ENCODE peak calls at places on chromosomes 4 and X, in seven cellular contexts. One of them, this sample, is unnamed.

GRCh38 chr4:107825072-107825789 is 499 bp downstream of the SGMS2 start:
- DNase-seq in fibroblast of lung: peak
- DNase-seq in HCT116: no peak
- DNase-seq in sigmoid colon: peak
- DNase-seq in CD8-positive, alpha-beta T cell: no peak
- DNase-seq in endodermal cell: peak
- DNase-seq in stomach: peak
- DNase-seq in this sample: no peak

GRCh38 chr4:147824316-147824715 is 92.4 kb downstream of the ARHGAP10 start:
- DNase-seq in sigmoid colon: no peak
- DNase-seq in endodermal cell: no peak
- DNase-seq in CD8-positive, alpha-beta T cell: no peak
- DNase-seq in HCT116: no peak
- DNase-seq in stomach: no peak
- DNase-seq in fibroblast of lung: no peak
- DNase-seq in this sample: no peak

GRCh38 chrX:9227276-9227675 is 193.3 kb upstream of the FAM9B start:
- DNase-seq in CD8-positive, alpha-beta T cell: no peak
- DNase-seq in endodermal cell: no peak
- DNase-seq in sigmoid colon: no peak
- DNase-seq in fibroblast of lung: peak
- DNase-seq in stomach: no peak
- DNase-seq in HCT116: no peak
- DNase-seq in this sample: no peak

GRCh38 chrX:30219372-30219771 is 4.0 kb downstream of the MAGEB2 start:
- DNase-seq in endodermal cell: peak
- DNase-seq in stomach: no peak
- DNase-seq in fibroblast of lung: no peak
- DNase-seq in CD8-positive, alpha-beta T cell: no peak
- DNase-seq in sigmoid colon: no peak
- DNase-seq in HCT116: no peak
- DNase-seq in this sample: no peak

GRCh38 chr4:151099226-151099975 is at the start of gene RPS3A:
- DNase-seq in endodermal cell: peak
- DNase-seq in sigmoid colon: peak
- DNase-seq in stomach: peak
- DNase-seq in HCT116: peak
- DNase-seq in CD8-positive, alpha-beta T cell: peak
- DNase-seq in fibroblast of lung: peak
- DNase-seq in this sample: peak

GRCh38 chr4:185849543-185850185 is 37.7 kb upstream of the SORBS2 start:
- DNase-seq in sigmoid colon: no peak
- DNase-seq in stomach: no peak
- DNase-seq in CD8-positive, alpha-beta T cell: no peak
- DNase-seq in fibroblast of lung: no peak
- DNase-seq in HCT116: no peak
- DNase-seq in endodermal cell: no peak
- DNase-seq in this sample: no peak

GRCh38 chrX:28847423-28847822 is 260.2 kb downstream of the IL1RAPL1 start:
- DNase-seq in sigmoid colon: peak
- DNase-seq in CD8-positive, alpha-beta T cell: no peak
- DNase-seq in stomach: no peak
- DNase-seq in HCT116: peak
- DNase-seq in fibroblast of lung: peak
- DNase-seq in endodermal cell: peak
- DNase-seq in this sample: no peak

GRCh38 chr4:6343950-6344408 is 74.3 kb downstream of the WFS1 start:
- DNase-seq in sigmoid colon: no peak
- DNase-seq in fibroblast of lung: peak
- DNase-seq in endodermal cell: peak
- DNase-seq in CD8-positive, alpha-beta T cell: no peak
- DNase-seq in stomach: peak
- DNase-seq in HCT116: peak
- DNase-seq in this sample: no peak

GRCh38 chr4:188399834-188400233 is 260.6 kb downstream of the TRIML1 start:
- DNase-seq in fibroblast of lung: no peak
- DNase-seq in stomach: no peak
- DNase-seq in sigmoid colon: no peak
- DNase-seq in CD8-positive, alpha-beta T cell: no peak
- DNase-seq in HCT116: no peak
- DNase-seq in endodermal cell: peak
- DNase-seq in this sample: no peak

GRCh38 chr4:38092701-38093100 is 132.5 kb downstream of the PTTG2 start:
- DNase-seq in CD8-positive, alpha-beta T cell: no peak
- DNase-seq in HCT116: no peak
- DNase-seq in fibroblast of lung: peak
- DNase-seq in stomach: no peak
- DNase-seq in endodermal cell: no peak
- DNase-seq in sigmoid colon: no peak
- DNase-seq in this sample: no peak

GRCh38 chr4:184802203-184803015 is 23.4 kb downstream of the ACSL1 start:
- DNase-seq in sigmoid colon: no peak
- DNase-seq in fibroblast of lung: peak
- DNase-seq in endodermal cell: no peak
- DNase-seq in HCT116: no peak
- DNase-seq in stomach: no peak
- DNase-seq in CD8-positive, alpha-beta T cell: no peak
- DNase-seq in this sample: no peak

GRCh38 chr4:1357356-1358248 is 10.6 kb downstream of the UVSSA start:
- DNase-seq in sigmoid colon: no peak
- DNase-seq in fibroblast of lung: no peak
- DNase-seq in HCT116: no peak
- DNase-seq in CD8-positive, alpha-beta T cell: no peak
- DNase-seq in stomach: no peak
- DNase-seq in endodermal cell: no peak
- DNase-seq in this sample: no peak

GRCh38 chr4:152719856-152720556 is 40.2 kb upstream of the TMEM154 start:
- DNase-seq in stomach: no peak
- DNase-seq in endodermal cell: no peak
- DNase-seq in CD8-positive, alpha-beta T cell: no peak
- DNase-seq in fibroblast of lung: no peak
- DNase-seq in HCT116: no peak
- DNase-seq in sigmoid colon: no peak
- DNase-seq in this sample: no peak

GRCh38 chrX:113400193-113400704 is 559.6 kb upstream of the AMOT start:
- DNase-seq in fibroblast of lung: peak
- DNase-seq in stomach: no peak
- DNase-seq in CD8-positive, alpha-beta T cell: no peak
- DNase-seq in sigmoid colon: no peak
- DNase-seq in endodermal cell: peak
- DNase-seq in HCT116: peak
- DNase-seq in this sample: no peak

GRCh38 chr4:109873791-109874514 is 26.0 kb downstream of the LRIT3 start:
- DNase-seq in fibroblast of lung: peak
- DNase-seq in CD8-positive, alpha-beta T cell: no peak
- DNase-seq in endodermal cell: no peak
- DNase-seq in HCT116: peak
- DNase-seq in stomach: no peak
- DNase-seq in sigmoid colon: no peak
- DNase-seq in this sample: no peak

GRCh38 chr4:154424810-154425484 is 66.7 kb downstream of the DCHS2 start:
- DNase-seq in stomach: no peak
- DNase-seq in sigmoid colon: no peak
- DNase-seq in fibroblast of lung: no peak
- DNase-seq in endodermal cell: no peak
- DNase-seq in HCT116: no peak
- DNase-seq in CD8-positive, alpha-beta T cell: no peak
- DNase-seq in this sample: no peak

GRCh38 chrX:38959736-38960534 is 158.7 kb downstream of the MID1IP1 start:
- DNase-seq in HCT116: no peak
- DNase-seq in endodermal cell: no peak
- DNase-seq in fibroblast of lung: no peak
- DNase-seq in stomach: no peak
- DNase-seq in CD8-positive, alpha-beta T cell: no peak
- DNase-seq in sigmoid colon: no peak
- DNase-seq in this sample: no peak

GRCh38 chrX:119758682-119759332 is 419 bp downstream of the SOWAHD start:
- DNase-seq in fibroblast of lung: no peak
- DNase-seq in sigmoid colon: no peak
- DNase-seq in CD8-positive, alpha-beta T cell: peak
- DNase-seq in HCT116: no peak
- DNase-seq in endodermal cell: peak
- DNase-seq in stomach: peak
- DNase-seq in this sample: no peak

GRCh38 chr4:15778191-15778741 is at the start of gene CD38:
- DNase-seq in CD8-positive, alpha-beta T cell: no peak
- DNase-seq in sigmoid colon: peak
- DNase-seq in HCT116: no peak
- DNase-seq in stomach: no peak
- DNase-seq in endodermal cell: peak
- DNase-seq in fibroblast of lung: no peak
- DNase-seq in this sample: peak

GRCh38 chr4:169071781-169072180 is 61.7 kb upstream of the CBR4 start:
- DNase-seq in CD8-positive, alpha-beta T cell: no peak
- DNase-seq in HCT116: no peak
- DNase-seq in endodermal cell: no peak
- DNase-seq in sigmoid colon: no peak
- DNase-seq in fibroblast of lung: peak
- DNase-seq in stomach: no peak
- DNase-seq in this sample: no peak

GRCh38 chr4:169070895-169071218 is 60.8 kb upstream of the CBR4 start:
- DNase-seq in HCT116: no peak
- DNase-seq in CD8-positive, alpha-beta T cell: no peak
- DNase-seq in sigmoid colon: no peak
- DNase-seq in fibroblast of lung: peak
- DNase-seq in endodermal cell: no peak
- DNase-seq in stomach: peak
- DNase-seq in this sample: no peak

GRCh38 chr4:169066934-169067333 is 56.9 kb upstream of the CBR4 start:
- DNase-seq in HCT116: no peak
- DNase-seq in endodermal cell: no peak
- DNase-seq in sigmoid colon: no peak
- DNase-seq in stomach: no peak
- DNase-seq in CD8-positive, alpha-beta T cell: no peak
- DNase-seq in fibroblast of lung: no peak
- DNase-seq in this sample: no peak

GRCh38 chr4:169068423-169068822 is 58.4 kb upstream of the CBR4 start:
- DNase-seq in fibroblast of lung: no peak
- DNase-seq in HCT116: no peak
- DNase-seq in CD8-positive, alpha-beta T cell: no peak
- DNase-seq in sigmoid colon: no peak
- DNase-seq in stomach: no peak
- DNase-seq in endodermal cell: peak
- DNase-seq in this sample: no peak

DNA sequence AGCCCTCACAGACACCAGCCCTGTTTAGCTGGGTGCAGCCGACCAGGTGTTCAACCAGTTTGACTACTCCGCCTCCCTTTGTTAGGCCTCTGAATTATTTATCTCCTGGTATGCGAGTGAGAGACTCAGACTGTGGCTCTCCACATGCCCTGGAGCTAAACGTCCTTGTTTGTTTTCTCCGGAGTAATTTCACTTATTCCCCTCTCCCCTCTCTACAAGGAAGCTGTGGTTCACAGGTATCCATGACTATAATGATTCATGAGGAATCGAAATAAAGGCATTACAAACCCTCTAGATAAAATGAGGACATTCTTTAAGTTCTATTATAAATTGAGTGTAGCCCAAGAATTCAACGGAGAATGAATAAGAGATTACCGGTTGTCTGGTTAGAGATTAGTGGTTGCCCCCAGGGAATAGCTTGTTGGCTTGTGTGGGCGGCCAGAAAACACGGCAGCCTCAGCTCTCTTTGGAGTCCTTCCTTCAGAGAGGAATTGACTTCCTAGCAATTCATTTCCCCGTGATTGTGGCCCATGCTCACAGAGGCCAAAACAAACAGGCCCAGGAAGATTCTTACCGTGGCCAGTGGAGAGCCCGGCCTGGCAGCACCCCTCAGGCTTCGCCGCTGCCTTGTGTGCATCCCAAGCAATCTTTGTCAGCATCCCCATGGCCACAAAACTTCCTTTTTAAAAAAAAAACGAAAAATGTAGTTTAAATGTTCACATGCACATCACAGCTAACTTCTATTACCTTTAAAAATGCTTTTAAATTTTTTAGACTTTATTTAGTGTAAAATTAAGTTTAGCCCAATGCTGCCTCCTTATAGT is 60.2 kb upstream of the CBR4 start:
- DNase-seq in stomach: peak
- DNase-seq in fibroblast of lung: peak
- DNase-seq in endodermal cell: peak
- DNase-seq in CD8-positive, alpha-beta T cell: no peak
- DNase-seq in HCT116: peak
- DNase-seq in sigmoid colon: no peak
- DNase-seq in this sample: no peak
- H3K4me3 ChIP-seq in stomach: no peak
- H3K4me3 ChIP-seq in fibroblast of lung: no peak
- H3K4me3 ChIP-seq in endodermal cell: peak
- H3K4me3 ChIP-seq in CD8-positive, alpha-beta T cell: no peak
- H3K4me3 ChIP-seq in HCT116: peak
- H3K4me3 ChIP-seq in sigmoid colon: no peak
- H3K4me3 ChIP-seq in this sample: no peak

DNA sequence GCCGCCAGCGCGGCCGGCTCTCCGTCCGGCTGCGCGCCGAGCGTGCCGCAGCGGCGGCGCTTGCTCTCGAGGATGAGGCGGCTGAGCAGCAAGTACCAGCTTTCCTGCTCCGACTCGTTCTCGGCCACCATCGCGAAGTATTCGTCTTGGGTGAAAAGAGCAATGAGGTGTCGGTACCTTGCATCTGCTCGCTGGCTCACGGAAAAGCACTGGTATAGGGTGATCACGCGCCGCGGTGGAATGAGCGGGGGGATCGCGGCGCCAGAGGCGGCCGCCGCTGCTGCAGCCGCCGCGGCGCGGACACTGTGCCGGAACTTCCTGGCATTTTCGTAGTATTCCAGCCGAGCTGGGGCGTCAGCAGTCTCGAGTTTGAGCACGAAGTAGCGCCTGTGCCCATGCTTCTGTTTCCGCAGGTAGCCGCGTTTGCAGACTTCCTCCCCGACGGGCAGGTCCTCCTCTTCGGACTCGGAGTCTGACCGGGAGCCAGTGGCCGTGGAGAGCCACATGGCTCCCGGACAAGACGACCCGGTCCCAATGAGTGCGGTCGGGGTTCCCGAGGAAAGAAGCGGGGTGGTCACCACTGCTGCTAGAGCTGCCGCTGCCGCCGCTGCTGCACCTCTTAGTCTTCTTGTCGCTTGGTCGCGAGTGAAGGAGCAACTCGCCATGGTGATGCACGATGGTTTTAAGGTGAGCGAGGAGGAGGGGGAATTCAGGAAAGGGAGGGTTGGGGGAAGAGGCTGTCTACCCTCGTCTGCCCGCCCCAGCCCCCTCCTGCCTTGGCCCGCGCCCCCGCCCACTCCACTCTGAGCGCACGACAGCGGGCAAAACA is 469 bp downstream of the IRS4 start:
- DNase-seq in stomach: no peak
- DNase-seq in fibroblast of lung: peak
- DNase-seq in endodermal cell: no peak
- DNase-seq in CD8-positive, alpha-beta T cell: no peak
- DNase-seq in HCT116: no peak
- DNase-seq in sigmoid colon: no peak
- DNase-seq in this sample: no peak
- H3K27ac ChIP-seq in stomach: no peak
- H3K27ac ChIP-seq in fibroblast of lung: no peak
- H3K27ac ChIP-seq in endodermal cell: no peak
- H3K27ac ChIP-seq in CD8-positive, alpha-beta T cell: no peak
- H3K27ac ChIP-seq in HCT116: no peak
- H3K27ac ChIP-seq in sigmoid colon: no peak
- H3K27ac ChIP-seq in this sample: no peak

GRCh38 chr4:141131738-141132688 is 1.3 kb downstream of the RNF150 start:
- DNase-seq in stomach: no peak
- DNase-seq in CD8-positive, alpha-beta T cell: no peak
- DNase-seq in sigmoid colon: peak
- DNase-seq in HCT116: no peak
- DNase-seq in fibroblast of lung: peak
- DNase-seq in endodermal cell: peak
- DNase-seq in this sample: no peak
- H3K4me3 ChIP-seq in stomach: peak
- H3K4me3 ChIP-seq in CD8-positive, alpha-beta T cell: peak
- H3K4me3 ChIP-seq in sigmoid colon: peak
- H3K4me3 ChIP-seq in HCT116: no peak
- H3K4me3 ChIP-seq in fibroblast of lung: peak
- H3K4me3 ChIP-seq in endodermal cell: peak
- H3K4me3 ChIP-seq in this sample: no peak

GRCh38 chr4:27248829-27249228 is 388.2 kb downstream of the STIM2 start:
- DNase-seq in sigmoid colon: no peak
- DNase-seq in stomach: no peak
- DNase-seq in HCT116: no peak
- DNase-seq in endodermal cell: no peak
- DNase-seq in CD8-positive, alpha-beta T cell: no peak
- DNase-seq in fibroblast of lung: peak
- DNase-seq in this sample: no peak
- H3K27ac ChIP-seq in sigmoid colon: peak
- H3K27ac ChIP-seq in stomach: no peak
- H3K27ac ChIP-seq in HCT116: no peak
- H3K27ac ChIP-seq in endodermal cell: no peak
- H3K27ac ChIP-seq in CD8-positive, alpha-beta T cell: no peak
- H3K27ac ChIP-seq in fibroblast of lung: peak
- H3K27ac ChIP-seq in this sample: no peak